ENCODE peak calls at places on chromosome 3, in ten cellular contexts. D is type B pancreatic cell; J is PC-3; C is NCI-H524 treated with DMSO at 0.1 percent for 48 hours; P is cardiac muscle cell; K is RWPE1; S is stimulated activated CD4-positive, alpha-beta T cell treated with anti-CD3 and anti-CD28 coated beads, Interleukin-15, amount 100 ng/mL, for 1 hour; A is T-cell; G is SJSA1; R is M059J. I is an unnamed sample.

GRCh38 chr3:141280086-141280485 is 48.5 kb downstream of the PXYLP1 start:
- DNase-seq in C (no peak), G (no peak), P (no peak), D (no peak), K (no peak), S (no peak), J (no peak), A (no peak), R (peak), I (no peak)

GRCh38 chr3:45612918-45613602 is 18.5 kb downstream of the LIMD1 start:
- DNase-seq in P (peak), R (peak), D (no peak), C (no peak), J (peak), G (no peak), K (no peak), A (no peak), S (no peak), I (no peak)

GRCh38 chr3:38561746-38562466 is 65.8 kb downstream of the EXOG start:
- DNase-seq in K (no peak), P (no peak), R (no peak), G (no peak), J (no peak), S (no peak), C (no peak), A (no peak), D (peak), I (no peak)

GRCh38 chr3:53493997-53494791 is at the start of gene CACNA1D:
- DNase-seq in K (peak), S (no peak), R (no peak), J (no peak), G (no peak), A (no peak), C (no peak), D (peak), P (peak), I (peak)

GRCh38 chr3:13011369-13012227 is 61.6 kb downstream of the IQSEC1 start:
- DNase-seq in R (no peak), K (no peak), D (no peak), C (peak), P (no peak), A (peak), G (no peak), S (peak), J (peak), I (no peak)

GRCh38 chr3:195892105-195892354 is 16.3 kb downstream of the TNK2 start:
- DNase-seq in J (no peak), P (no peak), C (no peak), S (no peak), A (no peak), R (no peak), D (no peak), K (no peak), G (no peak), I (no peak)

GRCh38 chr3:10366681-10367101 is 45.8 kb upstream of the SEC13 start:
- DNase-seq in A (no peak), P (peak), C (no peak), K (peak), D (no peak), S (peak), G (peak), R (peak), J (peak), I (no peak)

GRCh38 chr3:190382082-190382481 is 5.9 kb upstream of the CLDN16 start:
- DNase-seq in K (peak), A (no peak), R (peak), J (peak), S (no peak), G (peak), C (no peak), D (no peak), P (peak), I (no peak)

GRCh38 chr3:72329354-72329753 is 518.9 kb downstream of the SHQ1 start:
- DNase-seq in P (no peak), A (no peak), K (no peak), S (no peak), R (peak), G (no peak), D (no peak), J (no peak), C (no peak), I (no peak)

GRCh38 chr3:355622-356021 is 159.1 kb downstream of the CHL1 start:
- DNase-seq in J (peak), C (no peak), R (peak), S (no peak), K (no peak), G (no peak), A (no peak), P (no peak), D (no peak), I (no peak)

GRCh38 chr3:158845748-158846350 is 44.0 kb downstream of the MFSD1 start:
- DNase-seq in S (no peak), R (peak), G (peak), J (peak), A (peak), K (peak), C (no peak), D (no peak), P (peak), I (no peak)

GRCh38 chr3:58924581-58924980 is 125.2 kb downstream of the CFAP20DC start:
- DNase-seq in C (no peak), J (no peak), D (no peak), R (peak), G (no peak), K (no peak), A (no peak), S (no peak), P (peak), I (no peak)

GRCh38 chr3:46764206-46764605 is 46.5 kb upstream of the PRSS50 start:
- DNase-seq in R (no peak), J (no peak), D (no peak), S (no peak), A (no peak), G (no peak), P (no peak), K (no peak), C (no peak), I (no peak)

GRCh38 chr3:165455360-165455759 is 259.2 kb upstream of the SLITRK3 start:
- DNase-seq in R (no peak), D (no peak), S (no peak), C (no peak), P (no peak), K (no peak), A (no peak), J (no peak), G (no peak), I (no peak)

GRCh38 chr3:88113311-88114162 is 36.2 kb upstream of the C3orf38 start:
- DNase-seq in D (no peak), C (no peak), P (peak), R (peak), A (peak), S (no peak), G (peak), K (peak), J (peak), I (no peak)

GRCh38 chr3:51123531-51123930 is 261.6 kb upstream of the MANF start:
- DNase-seq in C (no peak), R (no peak), P (no peak), G (no peak), D (no peak), K (no peak), A (no peak), J (no peak), S (no peak), I (no peak)

GRCh38 chr3:120824613-120825012 is 82.1 kb downstream of the GTF2E1 start:
- DNase-seq in J (no peak), G (no peak), D (no peak), C (no peak), R (no peak), A (no peak), K (no peak), S (no peak), P (no peak), I (no peak)

GRCh38 chr3:151856106-151856505 is 17.3 kb upstream of the SUCNR1 start:
- DNase-seq in S (no peak), G (no peak), D (no peak), C (no peak), R (peak), K (no peak), A (no peak), J (peak), P (no peak), I (no peak)

GRCh38 chr3:190701096-190701532 is 161.4 kb downstream of the GMNC start:
- DNase-seq in K (peak), S (no peak), J (peak), A (no peak), P (peak), D (no peak), G (peak), C (peak), R (peak), I (no peak)

GRCh38 chr3:142604940-142605339 is 8.7 kb downstream of the PLS1 start:
- DNase-seq in C (no peak), S (no peak), D (no peak), K (no peak), J (no peak), P (no peak), R (no peak), G (no peak), A (no peak), I (no peak)

GRCh38 chr3:169186596-169186995 is 476.9 kb downstream of the MECOM start:
- DNase-seq in K (no peak), G (no peak), C (no peak), R (no peak), A (no peak), S (no peak), J (no peak), P (no peak), D (no peak), I (no peak)